ENCODE peak calls at places on chromosomes 1 and 21, in five cellular contexts. One of them, this sample, is unnamed.

GRCh38 chr1:247740721-247741120 is 2.3 kb downstream of the OR14K1 start:
- DNase-seq in GM12878: no peak
- DNase-seq in right lobe of liver: no peak
- DNase-seq in tibial nerve: no peak
- DNase-seq in B cell: no peak
- DNase-seq in this sample: no peak

GRCh38 chr1:158604968-158605367 is at the start of gene OR10Z1:
- DNase-seq in GM12878: no peak
- DNase-seq in right lobe of liver: no peak
- DNase-seq in tibial nerve: no peak
- DNase-seq in B cell: no peak
- DNase-seq in this sample: no peak

GRCh38 chr1:30319765-30320580 is 403.4 kb downstream of the MATN1 start:
- DNase-seq in GM12878: no peak
- DNase-seq in right lobe of liver: peak; percentile 30
- DNase-seq in tibial nerve: no peak
- DNase-seq in B cell: no peak
- DNase-seq in this sample: peak; percentile 27

GRCh38 chr1:69648486-69648885 is 80.8 kb downstream of the LRRC7 start:
- DNase-seq in GM12878: no peak
- DNase-seq in right lobe of liver: no peak
- DNase-seq in tibial nerve: no peak
- DNase-seq in B cell: no peak
- DNase-seq in this sample: no peak

GRCh38 chr1:224852901-224853568 is 76.4 kb upstream of the DNAH14 start:
- DNase-seq in GM12878: peak; percentile 34
- DNase-seq in right lobe of liver: no peak
- DNase-seq in tibial nerve: peak; percentile 9
- DNase-seq in B cell: no peak
- DNase-seq in this sample: no peak

GRCh38 chr1:61254629-61255323 is 172.4 kb downstream of the NFIA start:
- DNase-seq in GM12878: no peak
- DNase-seq in right lobe of liver: no peak
- DNase-seq in tibial nerve: peak; percentile 55
- DNase-seq in B cell: no peak
- DNase-seq in this sample: no peak

GRCh38 chr1:154571244-154571963 is 3.8 kb downstream of the CHRNB2 start:
- DNase-seq in GM12878: no peak
- DNase-seq in right lobe of liver: no peak
- DNase-seq in tibial nerve: no peak
- DNase-seq in B cell: no peak
- DNase-seq in this sample: peak; percentile 12

GRCh38 chr1:230641346-230641745 is 935 bp upstream of the COG2 start:
- DNase-seq in GM12878: no peak
- DNase-seq in right lobe of liver: no peak
- DNase-seq in tibial nerve: no peak
- DNase-seq in B cell: no peak
- DNase-seq in this sample: no peak

GRCh38 chr1:44786138-44786840 is 1.7 kb downstream of the BEST4 start:
- DNase-seq in GM12878: no peak
- DNase-seq in right lobe of liver: no peak
- DNase-seq in tibial nerve: no peak
- DNase-seq in B cell: peak; percentile 88
- DNase-seq in this sample: no peak

GRCh38 chr1:11740258-11741192 is 4.6 kb downstream of the AGTRAP start:
- DNase-seq in GM12878: no peak
- DNase-seq in right lobe of liver: no peak
- DNase-seq in tibial nerve: no peak
- DNase-seq in B cell: no peak
- DNase-seq in this sample: no peak

GRCh38 chr1:91836307-91837056 is 49.5 kb downstream of the TGFBR3 start:
- DNase-seq in GM12878: no peak
- DNase-seq in right lobe of liver: no peak
- DNase-seq in tibial nerve: no peak
- DNase-seq in B cell: no peak
- DNase-seq in this sample: no peak

GRCh38 chr1:109503935-109504334 is 5.6 kb downstream of the AMIGO1 start:
- DNase-seq in GM12878: no peak
- DNase-seq in right lobe of liver: no peak
- DNase-seq in tibial nerve: no peak
- DNase-seq in B cell: no peak
- DNase-seq in this sample: no peak

GRCh38 chr1:185971688-185972087 is 237.5 kb downstream of the HMCN1 start:
- DNase-seq in GM12878: no peak
- DNase-seq in right lobe of liver: no peak
- DNase-seq in tibial nerve: no peak
- DNase-seq in B cell: no peak
- DNase-seq in this sample: no peak

GRCh38 chr1:206923009-206923960 is 1.5 kb upstream of the FCMR start:
- DNase-seq in GM12878: peak; percentile 81
- DNase-seq in right lobe of liver: no peak
- DNase-seq in tibial nerve: no peak
- DNase-seq in B cell: peak; percentile 87
- DNase-seq in this sample: no peak

GRCh38 chr1:3543076-3544049 is 67.9 kb downstream of the MEGF6 start:
- DNase-seq in GM12878: no peak
- DNase-seq in right lobe of liver: no peak
- DNase-seq in tibial nerve: peak; percentile 21
- DNase-seq in B cell: no peak
- DNase-seq in this sample: no peak

GRCh38 chr1:202107801-202108731 is 14.7 kb upstream of the GPR37L1 start:
- DNase-seq in GM12878: no peak
- DNase-seq in right lobe of liver: peak; percentile 93
- DNase-seq in tibial nerve: no peak
- DNase-seq in B cell: no peak
- DNase-seq in this sample: no peak

GRCh38 chr1:37999434-38000232 is 5.7 kb downstream of the FHL3 start:
- DNase-seq in GM12878: no peak
- DNase-seq in right lobe of liver: no peak
- DNase-seq in tibial nerve: no peak
- DNase-seq in B cell: no peak
- DNase-seq in this sample: peak; percentile 77

GRCh38 chr1:13892671-13893325 is 192.8 kb downstream of the PRDM2 start:
- DNase-seq in GM12878: no peak
- DNase-seq in right lobe of liver: no peak
- DNase-seq in tibial nerve: no peak
- DNase-seq in B cell: no peak
- DNase-seq in this sample: no peak

GRCh38 chr1:218330043-218330623 is 15.0 kb upstream of the TGFB2 start:
- DNase-seq in GM12878: no peak
- DNase-seq in right lobe of liver: no peak
- DNase-seq in tibial nerve: no peak
- DNase-seq in B cell: peak; percentile 64
- DNase-seq in this sample: no peak

GRCh38 chr21:30268608-30269197 is 14.0 kb downstream of the KRTAP24-1 start:
- DNase-seq in GM12878: no peak
- DNase-seq in right lobe of liver: no peak
- DNase-seq in tibial nerve: no peak
- DNase-seq in B cell: no peak
- DNase-seq in this sample: no peak
- TF ChIP-seq CTCF in GM12878: no peak
- TF ChIP-seq CTCF in right lobe of liver: peak; percentile 14
- TF ChIP-seq CTCF in tibial nerve: no peak
- TF ChIP-seq CTCF in B cell: no peak
- TF ChIP-seq CTCF in this sample: no peak

GRCh38 chr21:39366563-39366962 is 17.7 kb upstream of the HMGN1 start:
- DNase-seq in GM12878: no peak
- DNase-seq in right lobe of liver: no peak
- DNase-seq in tibial nerve: no peak
- DNase-seq in B cell: no peak
- DNase-seq in this sample: no peak
- TF ChIP-seq CTCF in GM12878: no peak
- TF ChIP-seq CTCF in right lobe of liver: no peak
- TF ChIP-seq CTCF in tibial nerve: no peak
- TF ChIP-seq CTCF in B cell: no peak
- TF ChIP-seq CTCF in this sample: no peak

GRCh38 chr1:34549199-34549598 is 205.6 kb upstream of the GJB5 start:
- DNase-seq in GM12878: no peak
- DNase-seq in right lobe of liver: peak; percentile 56
- DNase-seq in tibial nerve: no peak
- DNase-seq in B cell: no peak
- DNase-seq in this sample: no peak
- TF ChIP-seq CTCF in GM12878: peak; percentile 17
- TF ChIP-seq CTCF in right lobe of liver: peak; percentile 56
- TF ChIP-seq CTCF in tibial nerve: no peak
- TF ChIP-seq CTCF in B cell: no peak
- TF ChIP-seq CTCF in this sample: peak; percentile 17

DNA sequence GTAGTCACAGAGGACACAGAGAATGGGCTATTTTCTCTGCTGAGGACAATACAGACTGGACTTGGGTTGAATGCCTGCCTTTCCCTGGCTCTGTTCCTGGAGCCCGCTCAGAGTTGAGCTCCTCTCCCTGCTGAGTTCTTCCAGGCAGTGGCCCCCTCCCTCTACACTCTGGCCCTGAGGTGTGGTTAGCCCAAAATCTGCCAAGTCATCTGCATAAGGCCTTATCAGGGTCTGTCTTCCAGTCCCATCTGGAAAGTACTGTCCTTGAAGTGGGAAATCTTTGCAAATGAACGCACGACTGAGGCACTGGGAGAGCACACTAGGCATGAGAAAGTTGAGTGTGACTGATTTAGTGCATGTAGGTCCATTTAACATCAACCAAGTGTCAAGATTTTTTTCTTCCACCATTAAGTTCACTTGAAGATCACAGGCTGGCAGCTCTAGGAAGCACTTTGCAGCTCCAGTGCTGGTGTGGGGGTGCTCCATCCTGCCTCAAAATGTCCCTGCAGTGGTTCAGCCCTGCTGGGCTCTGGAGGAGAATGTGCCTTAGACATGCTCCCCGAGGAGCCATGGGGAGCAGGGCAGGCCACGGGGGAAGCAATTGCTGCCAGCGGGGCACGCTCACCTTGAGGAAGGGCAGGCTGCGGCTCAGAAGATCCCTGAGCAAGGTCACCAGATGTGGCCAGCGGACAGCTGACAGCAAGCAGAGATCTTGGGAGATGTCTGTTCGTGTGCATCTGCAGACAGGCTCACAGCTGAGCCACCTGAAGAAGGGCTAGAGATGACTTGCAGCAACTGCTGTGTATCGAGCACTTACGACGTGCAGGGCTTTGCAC is 41.5 kb downstream of the IER5 start:
- DNase-seq in GM12878: no peak
- DNase-seq in right lobe of liver: no peak
- DNase-seq in tibial nerve: no peak
- DNase-seq in B cell: no peak
- DNase-seq in this sample: no peak
- TF ChIP-seq CTCF in GM12878: no peak
- TF ChIP-seq CTCF in right lobe of liver: no peak
- TF ChIP-seq CTCF in tibial nerve: no peak
- TF ChIP-seq CTCF in B cell: no peak
- TF ChIP-seq CTCF in this sample: no peak

DNA sequence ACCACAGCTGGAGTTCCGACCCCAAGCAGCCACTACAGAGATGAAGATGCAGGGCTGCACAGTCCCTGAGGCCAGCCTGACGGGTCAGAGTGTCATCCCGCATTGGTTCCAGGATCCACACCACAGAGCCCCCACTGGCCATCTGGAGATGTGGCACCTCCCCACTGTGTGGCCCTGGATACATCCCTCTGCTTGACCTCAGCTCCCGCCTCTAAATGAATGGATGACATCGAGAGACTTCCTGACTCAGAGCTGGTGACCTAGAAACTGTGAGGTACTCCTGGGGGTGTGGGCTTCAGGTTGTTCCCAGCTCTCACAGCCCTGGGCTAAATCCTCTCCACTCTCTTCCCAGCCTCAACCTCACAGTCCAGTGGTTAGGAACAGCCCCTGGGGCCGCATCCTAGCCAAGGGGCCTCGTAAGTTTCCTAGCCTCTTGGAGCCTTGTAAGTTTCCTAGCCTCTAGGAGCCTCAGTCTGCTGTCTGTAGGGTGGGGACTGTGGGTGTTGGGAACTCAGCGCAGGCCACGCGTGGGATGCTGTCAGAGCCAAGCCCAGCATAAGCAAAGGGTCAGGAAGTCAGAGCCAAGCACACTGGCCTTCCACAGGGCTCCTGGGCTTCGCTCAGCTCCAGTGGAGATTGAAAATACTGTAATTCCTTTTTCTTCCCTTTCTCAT is 87.5 kb upstream of the RUNX3 start:
- DNase-seq in GM12878: no peak
- DNase-seq in right lobe of liver: no peak
- DNase-seq in tibial nerve: no peak
- DNase-seq in B cell: no peak
- DNase-seq in this sample: no peak
- TF ChIP-seq CTCF in GM12878: no peak
- TF ChIP-seq CTCF in right lobe of liver: no peak
- TF ChIP-seq CTCF in tibial nerve: no peak
- TF ChIP-seq CTCF in B cell: no peak
- TF ChIP-seq CTCF in this sample: peak; percentile 18

GRCh38 chr1:203450541-203451149 is 25.0 kb upstream of the PRELP start:
- DNase-seq in GM12878: no peak
- DNase-seq in right lobe of liver: no peak
- DNase-seq in tibial nerve: no peak
- DNase-seq in B cell: no peak
- DNase-seq in this sample: no peak
- TF ChIP-seq CTCF in GM12878: no peak
- TF ChIP-seq CTCF in right lobe of liver: no peak
- TF ChIP-seq CTCF in tibial nerve: no peak
- TF ChIP-seq CTCF in B cell: no peak
- TF ChIP-seq CTCF in this sample: no peak

GRCh38 chr1:8409107-8409506 is 91.2 kb downstream of the SLC45A1 start:
- DNase-seq in GM12878: no peak
- DNase-seq in right lobe of liver: no peak
- DNase-seq in tibial nerve: peak; percentile 22
- DNase-seq in B cell: peak; percentile 49
- DNase-seq in this sample: no peak
- TF ChIP-seq CTCF in GM12878: peak; percentile 52
- TF ChIP-seq CTCF in right lobe of liver: peak; percentile 47
- TF ChIP-seq CTCF in tibial nerve: peak; percentile 50
- TF ChIP-seq CTCF in B cell: peak; percentile 71
- TF ChIP-seq CTCF in this sample: peak; percentile 71